ENCODE peak calls at places on chromosomes 13 and 19, in eight cellular contexts. Q is HCT116, K is amniotic epithelial cell, J is NCI-H1417, Y is cerebellar cortex, U is Kasumi-1, W is upper lobe of left lung, D is NCI-H1092 treated with DMSO at 0.1 percent for 48 hours. F is an unnamed sample.

GRCh38 chr19:13670846-13671245 is 93.5 kb upstream of the MRI1 start:
- DNase-seq in Y (no peak), D (peak), W (no peak), Q (no peak), K (no peak), J (peak), U (no peak), F (no peak)

GRCh38 chr19:14023404-14024235 is 4.3 kb upstream of the RLN3 start:
- DNase-seq in Y (peak), W (peak), Q (no peak), K (peak), D (no peak), J (no peak), U (peak), F (peak)

GRCh38 chr19:55118401-55118991 is 1.1 kb upstream of the PPP1R12C start:
- DNase-seq in U (no peak), Y (peak), K (peak), Q (no peak), D (no peak), J (no peak), W (peak), F (no peak)

GRCh38 chr19:6971366-6971765 is 49.9 kb downstream of the MBD3L2B start:
- DNase-seq in W (no peak), Y (no peak), K (no peak), Q (no peak), J (no peak), D (no peak), U (no peak), F (no peak)

GRCh38 chr19:2214253-2214652 is 21.9 kb downstream of the PLEKHJ1 start:
- DNase-seq in U (no peak), Y (no peak), D (no peak), W (no peak), K (no peak), Q (no peak), J (no peak), F (no peak)

GRCh38 chr19:53808710-53809125 is 15.4 kb downstream of the NLRP12 start:
- DNase-seq in U (peak), J (no peak), D (no peak), Y (peak), Q (peak), K (peak), W (no peak), F (peak)

GRCh38 chr19:6531163-6531955 is 533 bp downstream of the TNFSF9 start:
- DNase-seq in Q (no peak), D (no peak), K (no peak), J (no peak), W (no peak), Y (no peak), U (no peak), F (no peak)

GRCh38 chr13:32430018-32430747 is 2.3 kb upstream of the N4BP2L1 start:
- DNase-seq in J (no peak), K (no peak), Q (no peak), W (no peak), Y (no peak), D (no peak), U (peak), F (no peak)

GRCh38 chr19:8459095-8459494 is 14.3 kb downstream of the HNRNPM start:
- DNase-seq in W (no peak), D (no peak), J (no peak), U (no peak), K (peak), Q (no peak), Y (no peak), F (no peak)

GRCh38 chr19:57269515-57270250 is 10.6 kb upstream of the ZNF460 start:
- DNase-seq in Y (no peak), J (no peak), U (no peak), K (peak), W (no peak), Q (no peak), D (no peak), F (peak)

GRCh38 chr19:45768644-45769053 is 403 bp downstream of the SIX5 start:
- DNase-seq in K (peak), D (no peak), Y (no peak), J (no peak), W (no peak), Q (no peak), U (peak), F (peak)

GRCh38 chr13:42685762-42686560 is 95.4 kb upstream of the FAM216B start:
- DNase-seq in Q (no peak), U (no peak), D (no peak), W (no peak), Y (no peak), J (no peak), K (peak), F (no peak)

GRCh38 chr19:5131866-5132561 is 163.1 kb downstream of the KDM4B start:
- DNase-seq in Q (no peak), W (no peak), D (no peak), K (peak), Y (no peak), J (peak), U (no peak), F (peak)

GRCh38 chr19:38800577-38801347 is 11.8 kb downstream of the LGALS7B start:
- DNase-seq in Y (no peak), Q (no peak), D (no peak), U (no peak), W (no peak), K (no peak), J (no peak), F (no peak)

GRCh38 chr13:36965767-36966166 is 33.4 kb downstream of the ALG5 start:
- DNase-seq in U (peak), K (peak), J (peak), D (no peak), W (no peak), Y (no peak), Q (peak), F (no peak)